ENCODE peak calls at places on chromosomes 13 and 19, in nine cellular contexts. L is colonic mucosa, N is upper lobe of right lung, F is cardiac muscle cell, C is fibroblast of pulmonary artery, H is AG04450, O is right atrium auricular region, Z is tibial nerve, R is H1. D is an unnamed sample.

GRCh38 chr19:34480971-34481821 is at the start of gene WTIP:
- DNase-seq in L (peak), N (peak), F (peak), C (peak), H (peak), O (no peak), Z (peak), R (peak), D (peak)

GRCh38 chr19:33562636-33563035 is 41.0 kb upstream of the PEPD start:
- DNase-seq in L (no peak), N (no peak), F (no peak), C (no peak), H (no peak), O (no peak), Z (no peak), R (no peak), D (no peak)

GRCh38 chr13:25848822-25849740 is 202.7 kb downstream of the SHISA2 start:
- DNase-seq in L (no peak), N (no peak), F (no peak), C (no peak), H (no peak), O (no peak), Z (no peak), R (no peak), D (no peak)

GRCh38 chr13:83065136-83065535 is 817.1 kb downstream of the SLITRK1 start:
- DNase-seq in L (no peak), N (no peak), F (peak), C (peak), H (no peak), O (peak), Z (peak), R (no peak), D (peak)

GRCh38 chr19:40811478-40812341 is 12.7 kb downstream of the EGLN2 start:
- DNase-seq in L (peak), N (no peak), F (no peak), C (no peak), H (no peak), O (no peak), Z (no peak), R (no peak), D (no peak)

GRCh38 chr19:18408053-18408476 is 10.6 kb upstream of the LRRC25 start:
- DNase-seq in L (peak), N (peak), F (no peak), C (no peak), H (no peak), O (no peak), Z (no peak), R (peak), D (no peak)

GRCh38 chr19:44607049-44607448 is 6.3 kb upstream of the IGSF23 start:
- DNase-seq in L (peak), N (no peak), F (no peak), C (peak), H (no peak), O (no peak), Z (no peak), R (no peak), D (no peak)

GRCh38 chr19:45613926-45614725 is 12.1 kb upstream of the GPR4 start:
- DNase-seq in L (peak), N (no peak), F (peak), C (peak), H (peak), O (no peak), Z (no peak), R (no peak), D (peak)

GRCh38 chr19:15631817-15632216 is 8.9 kb upstream of the CYP4F3 start:
- DNase-seq in L (no peak), N (no peak), F (peak), C (no peak), H (no peak), O (no peak), Z (no peak), R (no peak), D (no peak)

GRCh38 chr13:53250977-53251376 is 222.4 kb downstream of the OLFM4 start:
- DNase-seq in L (no peak), N (no peak), F (no peak), C (no peak), H (no peak), O (no peak), Z (no peak), R (no peak), D (no peak)

GRCh38 chr19:6738726-6739389 is 622 bp upstream of the TRIP10 start:
- DNase-seq in L (peak), N (peak), F (no peak), C (peak), H (no peak), O (peak), Z (no peak), R (peak), D (no peak)

GRCh38 chr13:49667773-49668172 is 23.5 kb downstream of the EBPL start:
- DNase-seq in L (no peak), N (no peak), F (no peak), C (no peak), H (no peak), O (no peak), Z (no peak), R (no peak), D (no peak)

GRCh38 chr19:23070353-23070781 is 46.5 kb upstream of the ZNF730 start:
- DNase-seq in L (peak), N (no peak), F (peak), C (peak), H (no peak), O (peak), Z (no peak), R (peak), D (no peak)
- TF ChIP-seq CTCF in L (no peak), N (peak), F (peak), C (peak), H (peak), O (peak), Z (no peak), R (peak), D (peak)

GRCh38 chr13:91158015-91158390 is 189.5 kb upstream of the MIR17HG start:
- DNase-seq in L (no peak), N (no peak), F (peak), C (peak), H (no peak), O (no peak), Z (no peak), R (no peak), D (no peak)
- TF ChIP-seq CTCF in L (no peak), N (peak), F (no peak), C (no peak), H (no peak), O (peak), Z (no peak), R (peak), D (no peak)

GRCh38 chr13:51731759-51732158 is 72.2 kb downstream of the DHRS12 start:
- DNase-seq in L (no peak), N (no peak), F (peak), C (peak), H (no peak), O (no peak), Z (no peak), R (no peak), D (peak)
- TF ChIP-seq CTCF in L (no peak), N (peak), F (peak), C (peak), H (peak), O (peak), Z (peak), R (no peak), D (peak)

DNA sequence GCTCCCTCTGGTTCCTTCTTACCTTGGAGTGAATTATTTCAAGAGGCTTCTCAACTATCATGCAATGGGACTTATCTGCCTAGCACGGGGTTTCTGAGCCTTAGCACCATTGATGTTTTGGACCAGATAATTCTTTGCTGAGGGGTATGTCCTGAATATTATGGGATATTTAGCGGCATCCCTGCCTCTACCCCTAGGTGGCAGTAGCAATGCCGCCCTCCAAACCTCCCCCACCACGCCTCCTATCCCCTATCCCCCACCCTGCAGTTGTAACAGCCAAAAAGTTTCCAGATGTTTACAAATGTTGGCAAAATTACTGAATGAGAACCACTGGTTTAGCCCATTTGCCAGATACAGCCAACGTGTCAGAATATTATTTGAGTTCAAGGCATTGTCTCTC is 125.5 kb downstream of the POSTN start:
- DNase-seq in L (no peak), N (no peak), F (no peak), C (no peak), H (no peak), O (no peak), Z (no peak), R (peak), D (no peak)
- TF ChIP-seq CTCF in L (no peak), N (no peak), F (no peak), C (no peak), H (peak), O (no peak), Z (no peak), R (peak), D (peak)